ENCODE peak calls at places on chromosomes 16 and 17, in four cellular contexts. M is AG09309, E is colonic mucosa, W is activated B cell treated with CpG ODN at 0.5 μM for 24 hours. B is an unnamed sample.

GRCh38 chr17:30379303-30380105 is 777 bp downstream of the CPD start:
- DNase-seq in W (peak; percentile 32), E (peak; percentile 34), M (no peak), B (peak; percentile 11)

GRCh38 chr17:18185832-18186231 is 2.2 kb downstream of the ALKBH5 start:
- DNase-seq in E (no peak), M (no peak), W (no peak), B (no peak)

GRCh38 chr16:56246051-56246817 is 54.9 kb downstream of the GNAO1 start:
- DNase-seq in M (no peak), E (no peak), W (no peak), B (peak; percentile 94)

GRCh38 chr17:62119373-62119772 is 54.3 kb upstream of the MED13 start:
- DNase-seq in M (no peak), E (no peak), W (no peak), B (no peak)

GRCh38 chr17:75979705-75980187 is 706 bp downstream of the TEN1 start:
- DNase-seq in E (peak; percentile 56), W (no peak), M (no peak), B (peak; percentile 66)

GRCh38 chr17:10429416-10430045 is 7.8 kb upstream of the MYH8 start:
- DNase-seq in E (no peak), W (no peak), M (no peak), B (no peak)

GRCh38 chr17:76599699-76600460 is 14.2 kb upstream of the ST6GALNAC2 start:
- DNase-seq in M (no peak), E (no peak), W (no peak), B (peak; percentile 92)

GRCh38 chr17:4551141-4551540 is 4.0 kb downstream of the MYBBP1A start:
- DNase-seq in E (no peak), W (no peak), M (no peak), B (no peak)

GRCh38 chr16:88966986-88967799 is 9.8 kb downstream of the CBFA2T3 start:
- DNase-seq in W (no peak), E (no peak), M (no peak), B (no peak)

GRCh38 chr17:64627797-64628196 is 34.3 kb downstream of the SMURF2 start:
- DNase-seq in M (no peak), E (no peak), W (no peak), B (no peak)

GRCh38 chr16:30369091-30369937 is 980 bp downstream of the TBC1D10B start:
- DNase-seq in M (no peak), E (peak; percentile 38), W (no peak), B (no peak)

GRCh38 chr17:62627904-62628603 is 584 bp downstream of the MRC2 start:
- DNase-seq in E (peak; percentile 39), W (no peak), M (no peak), B (peak; percentile 32)

GRCh38 chr16:2804728-2805127 is 6.5 kb downstream of the PRSS41 start:
- DNase-seq in W (no peak), M (no peak), E (no peak), B (no peak)

GRCh38 chr17:49146620-49147306 is 14.2 kb downstream of the B4GALNT2 start:
- DNase-seq in M (peak; percentile 91), W (no peak), E (no peak), B (peak; percentile 98)

GRCh38 chr17:49916854-49917515 is 52.0 kb upstream of the DLX4 start:
- DNase-seq in W (no peak), M (no peak), E (no peak), B (no peak)

GRCh38 chr17:64531955-64532371 is 25.2 kb downstream of the CEP95 start:
- DNase-seq in M (peak; percentile 56), W (no peak), E (no peak), B (no peak)

GRCh38 chr16:81179219-81179618 is 59.3 kb upstream of the BCO1 start:
- DNase-seq in M (no peak), E (no peak), W (no peak), B (no peak)

GRCh38 chr17:39365252-39365651 is 36.2 kb downstream of the FBXL20 start:
- DNase-seq in M (peak; percentile 46), E (no peak), W (no peak), B (no peak)

GRCh38 chr17:61235821-61236197 is 163.8 kb upstream of the TBX2 start:
- DNase-seq in M (no peak), W (no peak), E (no peak), B (peak; percentile 34)

GRCh38 chr16:77951788-77952187 is 70.6 kb upstream of the CLEC3A start:
- DNase-seq in M (no peak), W (no peak), E (no peak), B (peak; percentile 20)
- TF ChIP-seq CTCF in M (no peak), W (no peak), E (peak; percentile 34), B (no peak)

DNA sequence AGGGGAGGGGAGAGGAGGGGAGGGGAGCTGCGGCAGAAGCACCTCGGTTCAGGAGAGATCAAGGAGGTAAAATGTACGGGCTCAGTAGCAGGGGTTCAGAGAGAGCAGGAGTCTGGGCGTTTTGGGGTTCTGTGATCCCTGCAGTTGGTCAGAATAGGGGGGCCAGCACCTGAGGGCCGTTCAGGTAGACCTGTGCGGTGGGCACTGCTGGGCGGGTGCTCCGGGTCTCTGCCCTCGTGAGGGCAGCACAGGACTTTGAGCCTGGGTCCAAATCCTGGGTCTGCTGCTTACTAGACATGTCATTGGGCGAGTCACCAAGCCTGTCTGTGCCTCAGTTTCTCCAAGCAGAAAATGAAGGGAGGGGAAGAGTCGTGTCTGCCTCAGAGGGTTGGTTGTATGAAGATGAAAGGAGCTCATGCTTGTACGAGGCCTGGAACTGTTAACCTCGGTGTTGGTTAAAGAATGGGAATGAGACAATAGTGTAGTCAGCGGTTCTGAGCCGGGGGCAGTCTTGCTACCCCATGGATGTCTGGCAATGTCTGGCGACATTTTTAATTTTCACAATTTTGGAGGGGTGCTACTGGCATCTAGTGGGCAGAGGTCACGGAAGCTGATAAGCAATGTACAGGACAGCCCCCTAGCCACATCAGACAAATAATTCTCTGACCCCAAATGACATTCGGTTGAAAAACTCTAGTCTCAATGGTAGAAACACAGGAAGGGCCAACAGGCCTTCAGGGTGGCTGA is 35.4 kb downstream of the OR1D5 start:
- DNase-seq in W (no peak), M (no peak), E (no peak), B (no peak)
- TF ChIP-seq CTCF in W (no peak), M (no peak), E (no peak), B (no peak)

DNA sequence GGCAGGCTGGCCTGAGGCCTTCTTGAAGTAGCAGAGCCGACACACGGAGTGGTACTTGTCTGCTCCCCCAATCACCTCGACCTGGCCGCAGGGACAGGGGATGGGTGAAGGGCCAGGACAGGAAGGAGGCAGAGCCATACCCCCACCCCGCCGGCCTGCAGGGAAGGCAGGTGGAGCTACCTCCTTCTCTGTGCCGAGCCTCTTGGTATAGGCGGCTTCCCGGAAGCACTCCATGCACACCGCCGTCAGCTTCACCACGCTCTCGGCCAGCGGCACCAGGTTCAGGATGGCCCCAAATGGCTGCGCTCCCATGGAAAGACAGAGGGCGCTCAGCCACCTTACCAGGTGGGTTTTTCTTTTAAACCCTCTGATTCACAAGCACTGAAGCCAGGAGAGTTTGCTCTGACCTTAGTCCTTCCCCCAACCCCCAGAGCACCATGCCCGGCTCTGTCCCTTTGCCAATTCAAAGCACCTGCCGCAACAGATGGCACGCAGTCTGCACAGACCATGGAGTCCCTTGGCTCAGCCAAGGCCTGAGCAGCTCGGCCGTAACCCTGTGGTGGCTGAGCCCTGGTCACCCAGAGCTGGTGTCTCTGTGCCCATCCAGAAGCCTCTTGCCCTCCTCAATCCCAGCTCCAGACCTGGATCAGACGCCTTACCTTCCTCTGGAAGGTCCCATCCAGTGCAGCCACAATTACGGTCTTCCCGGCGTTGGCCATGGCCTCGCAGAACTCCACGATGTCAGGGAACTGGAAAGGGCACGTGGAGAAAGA is 6.7 kb downstream of the SYNGR2 start:
- DNase-seq in M (no peak), W (no peak), E (peak; percentile 69), B (peak; percentile 33)
- TF ChIP-seq CTCF in M (no peak), W (no peak), E (no peak), B (peak; percentile 20)

DNA sequence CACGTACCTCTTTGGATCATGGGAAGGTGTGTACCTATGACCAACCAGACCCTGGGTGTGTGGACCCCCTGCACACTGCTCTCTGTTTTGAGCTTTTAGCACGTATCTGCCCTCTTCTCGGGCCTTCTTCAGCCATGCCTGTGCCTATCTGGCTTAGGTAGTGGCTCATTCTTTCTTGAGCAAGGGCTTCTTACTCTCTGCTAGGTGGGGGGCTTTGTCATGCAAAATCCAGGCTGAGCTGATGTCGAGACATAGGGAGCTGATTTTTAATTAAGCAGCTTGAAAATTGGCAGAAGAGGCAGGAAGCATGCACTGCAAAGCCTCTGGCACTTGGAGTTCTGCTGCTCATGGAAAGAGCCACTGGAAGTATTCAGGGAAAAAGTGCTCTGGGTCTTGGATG is 181.6 kb upstream of the IRX6 start:
- DNase-seq in M (no peak), W (no peak), E (no peak), B (no peak)
- TF ChIP-seq CTCF in M (no peak), W (no peak), E (no peak), B (no peak)

GRCh38 chr17:73188011-73188410 is 4.8 kb upstream of the COG1 start:
- DNase-seq in M (no peak), W (no peak), E (no peak), B (no peak)

GRCh38 chr17:73192219-73192893 is 499 bp upstream of the COG1 start:
- DNase-seq in W (peak; percentile 63), M (peak; percentile 29), E (peak; percentile 72), B (peak; percentile 78)

GRCh38 chr17:73187203-73187769 is 5.6 kb upstream of the COG1 start:
- DNase-seq in E (peak; percentile 49), W (no peak), M (no peak), B (no peak)

GRCh38 chr17:73191443-73192218 is 1.2 kb upstream of the COG1 start:
- DNase-seq in E (peak; percentile 84), W (peak; percentile 39), M (no peak), B (peak; percentile 77)

GRCh38 chr17:73189417-73190099 is 3.3 kb upstream of the COG1 start:
- DNase-seq in E (no peak), W (no peak), M (no peak), B (peak; percentile 70)
- TF ChIP-seq CTCF in E (peak; percentile 53), W (no peak), M (peak; percentile 71), B (peak; percentile 76)

B was measured in epithelial cell of esophagus.